ENCODE peak calls at places on chromosomes 7 and 10, in nine cellular contexts. F is thyroid gland, J is left ventricle myocardium inferior, X is lung, L is heart left ventricle, U is endothelial cell of umbilical vein, Y is SK-N-SH, C is pancreas, M is testis. E is an unnamed sample.

GRCh38 chr10:3090388-3090787 is 23.0 kb downstream of the PFKP start:
- DNase-seq in F (no peak), U (no peak), C (no peak), Y (no peak), M (no peak), L (no peak), J (no peak), X (no peak), E (no peak)

GRCh38 chr7:65216469-65216868 is 157.2 kb upstream of the ZNF92 start:
- DNase-seq in X (peak; percentile 76), U (peak; percentile 36), C (peak; percentile 66), J (no peak), L (no peak), M (peak; percentile 63), Y (peak; percentile 20), F (peak; percentile 81), E (peak; percentile 66)

GRCh38 chr7:130865408-130866236 is 131.6 kb upstream of the KLF14 start:
- DNase-seq in M (no peak), Y (no peak), U (peak; percentile 31), C (no peak), J (no peak), X (no peak), F (no peak), L (no peak), E (no peak)

GRCh38 chr7:52711951-52712350 is 323.5 kb upstream of the POM121L12 start:
- DNase-seq in U (no peak), F (no peak), X (no peak), M (no peak), J (no peak), C (no peak), L (no peak), Y (no peak), E (no peak)

GRCh38 chr7:155352076-155352752 is 54.5 kb downstream of the INSIG1 start:
- DNase-seq in X (no peak), L (no peak), C (no peak), Y (no peak), J (no peak), U (no peak), F (no peak), M (peak; percentile 13), E (no peak)

GRCh38 chr7:157041514-157042277 is 31.2 kb upstream of the MNX1 start:
- DNase-seq in U (no peak), F (no peak), X (no peak), M (no peak), Y (no peak), J (no peak), C (no peak), L (no peak), E (no peak)

GRCh38 chr7:128863433-128863989 is 855 bp downstream of the ATP6V1F start:
- DNase-seq in C (peak; percentile 22), F (peak; percentile 41), J (no peak), Y (peak; percentile 91), M (peak; percentile 43), X (peak; percentile 44), U (peak; percentile 67), L (no peak), E (peak; percentile 75)

GRCh38 chr7:32155712-32156111 is 85.5 kb upstream of the PDE1C start:
- DNase-seq in U (peak; percentile 3), X (no peak), F (no peak), J (no peak), Y (no peak), L (no peak), M (no peak), C (no peak), E (no peak)

DNA sequence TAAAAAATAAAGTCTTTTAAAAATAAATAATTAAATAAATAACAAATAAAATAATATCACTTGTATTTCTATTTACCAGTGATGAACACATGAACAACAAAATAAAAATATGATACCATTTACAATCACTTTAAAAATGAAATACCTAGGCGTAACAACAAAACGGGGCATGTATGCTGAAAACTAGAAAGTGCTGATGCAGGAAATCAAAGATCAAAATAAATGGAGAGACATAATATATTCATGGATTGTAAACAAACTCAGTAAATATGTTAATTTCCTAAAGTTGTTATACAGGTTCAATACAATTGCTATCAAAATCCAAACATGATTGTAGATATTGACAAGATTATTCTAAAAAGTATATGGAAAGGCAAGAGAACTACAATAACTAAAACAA is 19.2 kb upstream of the SFTPA2 start:
- DNase-seq in C (no peak), L (no peak), U (no peak), M (no peak), J (no peak), F (no peak), Y (no peak), X (no peak), E (no peak)
- H3K4me1 ChIP-seq in C (no peaks in the 10 kb centered on the region), L (no peaks in the 10 kb centered on the region), U (no peaks in the 10 kb centered on the region), M (no peaks in the 10 kb centered on the region), J (no peaks in the 10 kb centered on the region), F (no peaks in the 10 kb centered on the region), Y (no peaks in the 10 kb centered on the region), X (no peaks in the 10 kb centered on the region), E (no peaks in the 10 kb centered on the region)

DNA sequence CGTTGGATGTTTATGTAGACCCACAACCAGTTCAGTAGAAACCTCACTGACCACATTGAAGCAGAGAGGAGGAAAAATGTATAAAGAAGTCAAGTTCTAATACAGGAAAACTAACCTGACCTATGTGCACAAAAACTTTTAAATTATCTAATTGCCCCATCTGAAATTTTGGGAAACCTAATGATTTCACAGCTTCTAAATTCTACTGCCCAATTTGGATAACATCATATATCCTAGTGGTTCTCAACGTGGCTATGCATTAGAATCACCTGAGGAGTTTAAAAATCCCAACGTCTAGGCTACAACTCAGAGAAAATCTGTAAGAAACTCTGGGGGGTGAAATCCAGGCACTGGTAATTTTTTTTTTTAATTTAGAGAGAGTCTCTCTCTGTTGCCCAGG is 7.3 kb downstream of the AKR1B10 start:
- DNase-seq in J (no peak), F (no peak), U (no peak), X (no peak), C (no peak), Y (no peak), M (no peak), L (no peak), E (no peak)
- TF ChIP-seq CTCF in J (no peak), F (no peak), U (no peak), X (no peak), C (no peak), Y (no peak), M (no peak), L (no peak), E (no peak)

DNA sequence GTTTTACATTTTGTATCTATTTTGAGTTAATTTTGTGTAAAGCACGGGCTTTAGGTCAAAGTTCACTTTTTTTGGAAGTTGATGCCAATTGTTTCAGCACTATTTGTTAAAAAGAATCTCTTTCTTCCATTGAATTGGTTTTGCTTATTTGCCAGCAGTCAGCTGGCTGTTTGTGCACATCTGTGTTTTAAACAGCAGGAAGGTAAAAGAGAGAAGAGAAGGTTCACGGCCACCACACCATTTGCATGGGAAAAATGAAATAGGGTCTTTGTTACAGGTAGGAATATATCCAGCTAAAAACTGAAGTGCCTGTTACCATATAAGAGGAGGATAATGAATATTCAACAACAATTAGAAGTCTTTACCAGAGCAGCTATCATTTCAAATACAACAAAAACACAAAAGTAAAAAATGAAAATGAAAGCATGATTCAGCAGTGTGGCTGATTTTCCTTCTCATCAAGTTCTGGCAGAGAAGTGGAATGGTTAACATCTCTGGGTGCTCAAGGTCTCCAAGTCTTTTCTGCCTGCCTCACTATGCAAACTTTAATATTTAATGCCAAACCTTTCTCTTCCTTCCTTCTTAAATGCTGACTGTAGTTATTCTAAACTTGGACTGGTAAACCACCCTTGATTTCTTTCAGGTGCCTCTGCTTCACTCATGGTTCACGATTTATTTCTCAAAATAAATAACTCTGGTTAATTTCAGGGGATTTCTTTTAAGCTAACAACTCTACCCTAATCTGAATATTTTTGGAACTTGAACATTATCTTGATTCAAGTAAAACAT is 841.5 kb downstream of the GRM8 start:
- DNase-seq in U (no peak), X (no peak), M (no peak), J (no peak), Y (no peak), F (no peak), C (no peak), L (no peak), E (no peak)
- H3K4me3 ChIP-seq in U (no peak overlapping the region), X (no peak overlapping the region), M (no peak overlapping the region), J (no peak overlapping the region), Y (no peak overlapping the region), F (no peak overlapping the region), C (no peak overlapping the region), L (no peak overlapping the region), E (no peak overlapping the region)

GRCh38 chr10:14562615-14563214 is 212.0 kb downstream of the FAM107B start:
- DNase-seq in X (no peak), J (no peak), C (no peak), Y (no peak), M (no peak), L (no peak), U (no peak), F (no peak), E (no peak)
- H3K4me1 ChIP-seq in X (no peaks in the 10 kb centered on the region), J (peaks cover 3% of the 10 kb centered on the region), C (peaks cover 24% of the 10 kb centered on the region), Y (no peaks in the 10 kb centered on the region), M (no peaks in the 10 kb centered on the region), L (peaks cover 10% of the 10 kb centered on the region), U (peaks cover 33% of the 10 kb centered on the region), F (no peaks in the 10 kb centered on the region), E (no peaks in the 10 kb centered on the region)

DNA sequence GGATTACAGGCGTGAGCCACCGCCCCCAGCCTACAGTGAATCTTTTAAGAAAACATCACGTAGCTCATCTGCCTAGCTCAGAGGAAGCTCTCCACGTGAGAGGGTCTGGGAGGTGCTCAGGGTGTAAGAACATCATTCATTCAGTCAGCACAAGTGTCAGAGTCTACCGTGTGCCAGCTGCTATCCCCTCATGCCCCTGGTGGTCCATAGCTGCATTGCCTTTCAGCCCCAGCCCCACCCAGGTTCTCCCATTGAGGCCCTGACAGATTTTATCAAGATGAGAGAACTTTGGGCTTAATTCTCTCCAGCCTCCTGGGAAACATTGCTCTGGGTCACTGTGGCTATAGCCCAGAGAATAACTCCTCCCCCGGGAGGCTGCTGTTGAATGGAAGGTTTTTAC is 45.1 kb downstream of the ZNF503 start:
- DNase-seq in X (no peak), C (no peak), M (no peak), J (no peak), F (no peak), L (no peak), U (no peak), Y (no peak), E (no peak)
- TF ChIP-seq CTCF in X (no peak), C (no peak), M (no peak), J (no peak), F (no peak), L (no peak), U (no peak), Y (no peak), E (peak; percentile 30)